ENCODE peak calls at places on chromosome 20, in five cellular contexts. V, C, W, K and I are unnamed samples.

GRCh38 chr20:32470025-32470861 is 112.1 kb downstream of the ASXL1 start:
- DNase-seq in V (no peak), C (peak; percentile 92), W (peak; percentile 5), K (no peak), I (no peak)

GRCh38 chr20:61534346-61534745 is 282.3 kb downstream of the CDH4 start:
- DNase-seq in V (no peak), C (no peak), W (no peak), K (no peak), I (no peak)

GRCh38 chr20:11553603-11554002 is 364.1 kb upstream of the BTBD3 start:
- DNase-seq in V (no peak), C (no peak), W (no peak), K (peak; percentile 20), I (peak; percentile 31)

GRCh38 chr20:8664778-8665177 is 404.1 kb upstream of the PLCB4 start:
- DNase-seq in V (no peak), C (no peak), W (no peak), K (no peak), I (no peak)

GRCh38 chr20:62739581-62740285 is 31.1 kb downstream of the NTSR1 start:
- DNase-seq in V (no peak), C (peak; percentile 75), W (no peak), K (no peak), I (no peak)

GRCh38 chr20:37385176-37385575 is 39.2 kb downstream of the SRC start:
- DNase-seq in V (peak; percentile 7), C (no peak), W (no peak), K (no peak), I (no peak)

GRCh38 chr20:24405810-24406209 is 63.6 kb upstream of the SYNDIG1 start:
- DNase-seq in V (no peak), C (no peak), W (no peak), K (no peak), I (no peak)

GRCh38 chr20:24098886-24099285 is 110.3 kb upstream of the GGTLC1 start:
- DNase-seq in V (no peak), C (no peak), W (no peak), K (no peak), I (no peak)

GRCh38 chr20:49115565-49115964 is 69.5 kb downstream of the CSE1L start:
- DNase-seq in V (peak; percentile 40), C (no peak), W (no peak), K (no peak), I (no peak)